ENCODE peak calls at places on chromosomes 5 and 9, in seven cellular contexts. H, Y, X, N, O, F and I are unnamed samples.

GRCh38 chr5:18329346-18329745 is 695.1 kb downstream of the TAF11L14 start:
- DNase-seq in X (no peak), N (no peak), F (peak), Y (no peak), H (no peak), O (no peak), I (no peak)

GRCh38 chr5:59766394-59766793 is 127.1 kb downstream of the PDE4D start:
- DNase-seq in O (peak), X (no peak), H (no peak), N (no peak), Y (no peak), F (no peak), I (peak)

GRCh38 chr9:21579743-21580142 is 97.6 kb upstream of the IFNE start:
- DNase-seq in N (no peak), Y (no peak), H (no peak), O (no peak), X (no peak), F (no peak), I (no peak)

GRCh38 chr9:124774131-124774978 is 2.6 kb upstream of the OLFML2A start:
- DNase-seq in H (no peak), N (no peak), F (no peak), Y (peak), O (peak), X (no peak), I (peak)

GRCh38 chr5:127577458-127577857 is 60.0 kb downstream of the PRRC1 start:
- DNase-seq in O (peak), X (no peak), H (no peak), N (no peak), Y (no peak), F (no peak), I (no peak)

GRCh38 chr5:180127682-180128670 is 56.4 kb upstream of the RNF130 start:
- DNase-seq in N (no peak), O (no peak), X (no peak), F (no peak), H (no peak), Y (peak), I (no peak)

GRCh38 chr9:137589441-137590122 is 730 bp downstream of the ZMYND19 start:
- DNase-seq in Y (no peak), O (peak), N (no peak), H (no peak), X (no peak), F (no peak), I (peak)

GRCh38 chr5:1035421-1036405 is 27.1 kb downstream of the NKD2 start:
- DNase-seq in F (no peak), N (no peak), Y (no peak), X (no peak), H (no peak), O (no peak), I (no peak)

GRCh38 chr5:2902742-2903297 is 151.3 kb upstream of the IRX2 start:
- DNase-seq in H (no peak), N (no peak), O (no peak), F (no peak), X (no peak), Y (no peak), I (no peak)

GRCh38 chr5:134131165-134131564 is 16.7 kb downstream of the TCF7 start:
- DNase-seq in H (no peak), O (no peak), N (no peak), F (no peak), X (no peak), Y (peak), I (no peak)

GRCh38 chr9:107712390-107712789 is 222.8 kb upstream of the KLF4 start:
- DNase-seq in H (no peak), O (peak), Y (no peak), N (no peak), F (no peak), X (peak), I (peak)

GRCh38 chr5:132771559-132771998 is 5.5 kb downstream of the SEPTIN8 start:
- DNase-seq in X (no peak), F (no peak), N (peak), Y (no peak), H (no peak), O (peak), I (no peak)

GRCh38 chr9:123069010-123069481 is 35.6 kb downstream of the GPR21 start:
- DNase-seq in Y (no peak), H (no peak), N (peak), O (peak), X (no peak), F (no peak), I (no peak)

GRCh38 chr5:116696356-116696755 is 121.7 kb upstream of the SEMA6A start:
- DNase-seq in O (peak), X (no peak), H (no peak), N (no peak), F (peak), Y (no peak), I (no peak)

GRCh38 chr9:16628421-16628820 is 242.0 kb downstream of the BNC2 start:
- DNase-seq in N (no peak), H (no peak), X (no peak), F (no peak), Y (no peak), O (peak), I (no peak)
- H3K4me3 ChIP-seq in N (no peak), H (no peak), X (no peak), F (no peak), Y (no peak), O (peak), I (no peak)

GRCh38 chr9:94586316-94586715 is 7.3 kb downstream of the FBP2 start:
- DNase-seq in Y (no peak), O (no peak), X (no peak), H (no peak), N (no peak), F (no peak), I (no peak)
- H3K4me3 ChIP-seq in Y (peak), O (no peak), X (no peak), H (no peak), N (no peak), F (no peak), I (no peak)

DNA sequence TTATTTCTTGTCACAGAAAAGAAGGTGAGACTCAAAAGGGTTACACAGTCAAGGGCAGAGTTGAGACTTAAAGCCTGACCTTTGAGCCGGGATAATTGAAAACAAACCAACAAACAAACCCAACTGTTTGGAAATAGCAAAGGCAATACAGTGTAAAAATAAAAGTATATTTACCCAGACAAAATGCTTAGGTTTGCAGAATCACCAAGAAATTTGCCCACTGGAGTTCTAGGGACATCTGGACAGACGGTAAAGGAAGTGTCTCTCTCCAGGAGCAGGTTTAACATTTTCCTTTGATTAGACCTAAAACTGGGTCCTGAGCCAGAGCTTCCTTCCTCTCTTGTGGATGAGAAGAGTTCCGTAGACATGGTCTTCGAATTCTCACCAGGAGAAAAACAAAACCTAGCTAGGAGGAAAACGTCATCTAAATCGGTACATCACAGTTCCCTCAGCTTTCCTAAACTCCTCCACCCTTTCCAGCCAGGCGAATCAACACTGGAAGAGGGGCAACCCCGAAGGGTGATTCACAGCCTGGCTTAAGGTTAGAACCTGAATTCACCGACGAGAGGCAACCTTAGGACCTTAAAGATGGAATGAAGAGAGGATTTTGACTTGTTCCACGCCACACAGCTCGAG is 673 bp downstream of the CDC25C start:
- DNase-seq in N (no peak), Y (no peak), F (no peak), X (no peak), O (no peak), H (no peak), I (peak)
- H3K4me3 ChIP-seq in N (peak), Y (peak), F (peak), X (peak), O (peak), H (peak), I (no peak)

DNA sequence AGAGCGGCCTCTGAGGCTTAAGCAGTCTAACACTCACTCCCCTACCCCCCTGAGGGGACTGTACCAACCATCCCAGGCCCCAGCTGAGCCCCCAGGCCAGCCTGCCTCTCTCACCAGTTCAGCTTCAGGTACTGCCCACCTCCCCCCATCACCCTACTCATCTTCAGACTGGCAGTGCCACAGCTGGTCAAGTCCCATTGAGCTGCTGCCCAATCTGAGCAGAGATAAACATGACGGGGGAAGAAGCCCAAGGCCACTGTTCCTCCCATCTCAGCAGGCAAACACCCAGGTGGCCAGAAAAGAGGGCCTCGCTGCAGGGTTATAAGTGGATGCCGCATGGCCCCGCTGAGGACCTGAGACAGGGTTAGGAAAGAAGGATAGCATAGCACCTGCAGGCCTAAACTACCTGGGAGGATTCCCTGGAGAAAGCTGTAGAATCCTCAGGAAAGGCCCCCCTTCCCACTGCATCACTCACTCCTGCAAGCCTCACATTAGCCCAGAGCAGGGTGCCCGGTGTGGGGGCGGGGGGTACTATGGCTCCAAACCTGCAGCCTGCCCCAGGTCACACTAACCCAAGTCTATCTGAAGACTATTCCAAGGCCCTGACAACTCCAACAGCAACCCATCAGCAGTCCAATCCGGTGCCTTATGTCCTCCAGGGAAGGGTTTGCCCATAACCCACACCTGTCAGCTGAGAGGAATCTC is 3.6 kb downstream of the B4GALT1 start:
- DNase-seq in H (no peak), N (no peak), F (no peak), O (no peak), X (no peak), Y (no peak), I (no peak)
- H3K4me3 ChIP-seq in H (peak), N (peak), F (no peak), O (peak), X (no peak), Y (peak), I (no peak)

DNA sequence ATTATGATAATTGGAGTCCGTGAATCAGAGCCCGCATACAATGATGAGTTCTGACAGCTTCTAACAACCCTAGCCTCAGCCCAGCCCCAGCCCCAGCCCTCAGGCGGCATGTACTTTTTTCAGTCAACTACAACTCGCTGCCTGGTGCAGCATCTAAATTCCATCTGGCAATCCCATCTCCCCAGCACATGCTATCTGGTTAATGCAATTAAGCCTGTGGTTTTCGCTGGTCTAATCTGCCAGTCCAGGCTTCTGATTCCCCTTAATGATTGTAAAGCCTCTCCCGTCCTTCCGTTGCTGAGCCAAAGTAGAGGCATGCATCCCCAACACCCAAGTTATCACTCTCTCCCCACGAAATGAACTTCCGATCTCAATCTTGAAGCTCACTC is 903 bp downstream of the ELAVL2 start:
- DNase-seq in H (no peak), X (no peak), Y (no peak), N (no peak), F (no peak), O (no peak), I (no peak)
- H3K4me3 ChIP-seq in H (peak), X (no peak), Y (peak), N (peak), F (peak), O (peak), I (no peak)

GRCh38 chr9:121820286-121821005 is 169.0 kb downstream of the DAB2IP start:
- DNase-seq in Y (peak), X (no peak), H (no peak), N (no peak), O (no peak), F (no peak), I (no peak)
- H3K4me3 ChIP-seq in Y (no peak), X (no peak), H (no peak), N (no peak), O (no peak), F (no peak), I (no peak)